ENCODE peak calls at places on chromosomes 2 and 18, in six cellular contexts. G is CD4-positive, CD25-positive, alpha-beta regulatory T cell; S is SJSA1; I is osteocyte; D is GM12864; F is left ventricle myocardium inferior. E is an unnamed sample.

GRCh38 chr18:77709107-77709506 is 459.5 kb downstream of the GALR1 start:
- DNase-seq in G (no peak), D (no peak), F (no peak), S (no peak), I (no peak), E (no peak)

GRCh38 chr2:172447811-172448493 is 20.6 kb downstream of the ITGA6 start:
- DNase-seq in F (no peak), S (no peak), G (no peak), D (no peak), I (no peak), E (peak; percentile 29)

GRCh38 chr2:72127401-72128058 is 20.1 kb downstream of the CYP26B1 start:
- DNase-seq in I (peak; percentile 80), G (no peak), F (no peak), S (no peak), D (no peak), E (no peak)

GRCh38 chr18:77071711-77072292 is 60.8 kb downstream of the MBP start:
- DNase-seq in F (no peak), I (no peak), G (peak; percentile 77), S (peak; percentile 97), D (no peak), E (no peak)

GRCh38 chr2:128425731-128426620 is 107.3 kb upstream of the HS6ST1 start:
- DNase-seq in F (no peak), D (no peak), I (no peak), G (no peak), S (peak; percentile 95), E (no peak)

GRCh38 chr2:239611222-239611795 is 210.5 kb upstream of the HDAC4 start:
- DNase-seq in S (no peak), I (peak; percentile 76), D (no peak), G (no peak), F (no peak), E (no peak)

GRCh38 chr18:48569915-48570264 is 31.1 kb downstream of the CTIF start:
- DNase-seq in S (no peak), D (no peak), F (no peak), I (no peak), G (no peak), E (no peak)

GRCh38 chr18:47050468-47050867 is 15.0 kb upstream of the ELOA2 start:
- DNase-seq in S (no peak), I (no peak), G (peak; percentile 2), F (no peak), D (peak; percentile 29), E (no peak)

GRCh38 chr2:24702800-24703199 is 90.4 kb downstream of the PTRHD1 start:
- DNase-seq in S (peak; percentile 80), F (no peak), I (no peak), G (no peak), D (no peak), E (no peak)

GRCh38 chr2:27185331-27186026 is 26.4 kb upstream of the ATRAID start:
- DNase-seq in F (no peak), I (no peak), S (peak; percentile 96), G (no peak), D (no peak), E (peak; percentile 94)

GRCh38 chr18:57502624-57503023 is 67.5 kb downstream of the ONECUT2 start:
- DNase-seq in I (no peak), F (no peak), S (no peak), D (no peak), G (no peak), E (no peak)

GRCh38 chr2:120803764-120804335 is 68.2 kb downstream of the GLI2 start:
- DNase-seq in F (no peak), S (no peak), D (peak; percentile 4), G (no peak), I (no peak), E (no peak)

GRCh38 chr2:152386266-152386665 is 51.3 kb downstream of the FMNL2 start:
- DNase-seq in G (no peak), S (no peak), I (no peak), D (no peak), F (no peak), E (no peak)

GRCh38 chr2:42812899-42813479 is 20.6 kb upstream of the HAAO start:
- DNase-seq in F (no peak), I (no peak), G (no peak), S (no peak), D (no peak), E (no peak)

GRCh38 chr18:25231327-25231691 is 120.7 kb downstream of the ZNF521 start:
- DNase-seq in S (no peak), D (no peak), F (no peak), G (no peak), I (no peak), E (no peak)

GRCh38 chr2:217958889-217959235 is 43.9 kb downstream of the TNS1 start:
- DNase-seq in S (no peak), D (no peak), F (no peak), I (no peak), G (no peak), E (no peak)

GRCh38 chr2:105521616-105522015 is 122.8 kb upstream of the FHL2 start:
- DNase-seq in G (no peak), F (no peak), I (peak; percentile 32), D (no peak), S (no peak), E (no peak)

GRCh38 chr2:216657963-216658362 is 24.7 kb downstream of the IGFBP2 start:
- DNase-seq in D (no peak), S (peak; percentile 14), I (no peak), G (no peak), F (no peak), E (no peak)

GRCh38 chr18:61466736-61467135 is 133.5 kb downstream of the CDH20 start:
- DNase-seq in I (no peak), F (no peak), D (no peak), S (no peak), G (no peak), E (no peak)

GRCh38 chr2:41950440-41950960 is 97.3 kb upstream of the PKDCC start:
- DNase-seq in F (no peak), I (no peak), D (no peak), S (no peak), G (no peak), E (no peak)

GRCh38 chr18:45962461-45962860 is 4.7 kb downstream of the EPG5 start:
- DNase-seq in G (peak; percentile 44), S (peak; percentile 50), F (no peak), D (no peak), I (no peak), E (no peak)

GRCh38 chr18:33805592-33805991 is 227.6 kb downstream of the ASXL3 start:
- DNase-seq in I (no peak), D (no peak), F (no peak), G (no peak), S (no peak), E (no peak)

GRCh38 chr18:9965711-9966624 is 52.2 kb downstream of the VAPA start:
- DNase-seq in F (no peak), S (no peak), G (no peak), I (no peak), D (no peak), E (no peak)

GRCh38 chr2:201110615-201111014 is 5.3 kb upstream of the CFLAR start:
- DNase-seq in D (no peak), F (no peak), S (no peak), I (no peak), G (no peak), E (no peak)